ENCODE peak calls at places on chromosomes 4 and X, in nine cellular contexts. G, M, T, L, U, V, P, B and W are unnamed samples.

GRCh38 chr4:2186133-2186864 is 55.6 kb downstream of the HAUS3 start:
- DNase-seq in G (no peak), L (no peak), M (no peak), U (no peak), B (peak), P (peak), V (peak), T (peak), W (no peak)

GRCh38 chr4:71568131-71568530 is 215.7 kb downstream of the GC start:
- DNase-seq in M (no peak), T (no peak), G (no peak), L (no peak), U (no peak), V (no peak), B (no peak), P (no peak), W (no peak)

GRCh38 chr4:90715242-90715641 is 588.0 kb downstream of the CCSER1 start:
- DNase-seq in T (no peak), L (no peak), G (no peak), U (no peak), B (no peak), P (no peak), M (no peak), V (no peak), W (no peak)

GRCh38 chr4:74418063-74418670 is 26.8 kb upstream of the AREG start:
- DNase-seq in P (peak), V (peak), T (no peak), G (no peak), L (no peak), U (no peak), M (no peak), B (peak), W (peak)

GRCh38 chr4:17535906-17536305 is 20.9 kb downstream of the CLRN2 start:
- DNase-seq in T (no peak), G (no peak), L (no peak), V (no peak), U (no peak), P (no peak), M (no peak), B (no peak), W (no peak)

GRCh38 chr4:130632731-130633604 is 1537.0 kb downstream of the C4orf33 start:
- DNase-seq in B (peak), L (no peak), U (no peak), P (no peak), V (peak), M (no peak), G (no peak), T (no peak), W (no peak)

GRCh38 chrX:119758682-119759332 is 419 bp downstream of the SOWAHD start:
- DNase-seq in B (no peak), P (no peak), U (no peak), G (no peak), T (no peak), L (no peak), V (peak), M (no peak), W (no peak)

GRCh38 chr4:3310301-3311094 is 17.7 kb downstream of the RGS12 start:
- DNase-seq in U (no peak), B (no peak), T (peak), M (peak), G (no peak), V (no peak), P (no peak), L (peak), W (no peak)

GRCh38 chr4:151801547-151802516 is 41.0 kb upstream of the GATB start:
- DNase-seq in P (peak), T (no peak), V (no peak), B (peak), G (peak), M (no peak), U (no peak), L (no peak), W (no peak)

GRCh38 chr4:113499696-113500095 is 261.8 kb downstream of the CAMK2D start:
- DNase-seq in G (no peak), B (peak), L (no peak), V (peak), P (peak), T (no peak), M (no peak), U (no peak), W (peak)

GRCh38 chr4:41572414-41572986 is 34.5 kb downstream of the LIMCH1 start:
- DNase-seq in P (no peak), B (peak), L (no peak), U (no peak), G (no peak), V (no peak), T (no peak), M (no peak), W (no peak)

GRCh38 chrX:133444952-133445831 is 29.9 kb upstream of the GPC4 start:
- DNase-seq in U (no peak), P (no peak), V (peak), T (no peak), G (peak), B (peak), L (no peak), M (no peak), W (no peak)

GRCh38 chr4:176611351-176611750 is 181.4 kb downstream of the VEGFC start:
- DNase-seq in T (no peak), G (no peak), M (no peak), B (no peak), P (peak), L (no peak), U (no peak), V (no peak), W (no peak)

GRCh38 chr4:25875281-25875745 is 12.5 kb upstream of the SEL1L3 start:
- DNase-seq in L (no peak), B (no peak), V (no peak), G (no peak), U (no peak), P (no peak), M (no peak), T (no peak), W (no peak)

GRCh38 chr4:140641105-140641555 is 72.4 kb upstream of the UCP1 start:
- DNase-seq in L (no peak), V (no peak), B (no peak), P (no peak), U (no peak), G (no peak), M (no peak), T (peak), W (no peak)

GRCh38 chrX:103624111-103624510 is 4.7 kb upstream of the TCEAL1 start:
- DNase-seq in U (peak), L (no peak), G (no peak), V (no peak), B (no peak), M (peak), P (no peak), T (no peak), W (no peak)

GRCh38 chrX:96576358-96576757 is 108.3 kb upstream of the DIAPH2 start:
- DNase-seq in T (no peak), L (no peak), P (no peak), U (no peak), V (no peak), G (no peak), B (no peak), M (no peak), W (no peak)

GRCh38 chr4:140252144-140252741 is 98.3 kb upstream of the MAML3 start:
- DNase-seq in B (no peak), P (peak), V (no peak), T (no peak), L (peak), M (no peak), G (no peak), U (peak), W (no peak)

GRCh38 chrX:40539214-40540142 is 41.3 kb upstream of the ATP6AP2 start:
- DNase-seq in M (no peak), U (peak), G (peak), T (no peak), V (peak), B (peak), P (peak), L (peak), W (no peak)

GRCh38 chr4:46491455-46491854 is 101.5 kb upstream of the GABRA2 start:
- DNase-seq in G (no peak), M (no peak), L (no peak), V (no peak), P (no peak), B (no peak), U (no peak), T (no peak), W (no peak)

GRCh38 chr4:5941601-5942000 is 48.7 kb upstream of the CRMP1 start:
- DNase-seq in G (no peak), P (no peak), U (no peak), L (peak), M (no peak), B (no peak), V (no peak), T (no peak), W (no peak)

GRCh38 chr4:5943561-5943960 is 50.7 kb upstream of the CRMP1 start:
- DNase-seq in U (no peak), M (no peak), P (no peak), V (no peak), T (no peak), B (no peak), G (no peak), L (no peak), W (no peak)

GRCh38 chr4:5945171-5945570 is 52.3 kb upstream of the CRMP1 start:
- DNase-seq in L (peak), U (no peak), G (no peak), V (no peak), T (no peak), M (no peak), B (no peak), P (no peak), W (no peak)

GRCh38 chr4:5942947-5943346 is 50.1 kb upstream of the CRMP1 start:
- DNase-seq in U (no peak), V (no peak), M (no peak), T (no peak), B (no peak), G (no peak), P (no peak), L (peak), W (no peak)

DNA sequence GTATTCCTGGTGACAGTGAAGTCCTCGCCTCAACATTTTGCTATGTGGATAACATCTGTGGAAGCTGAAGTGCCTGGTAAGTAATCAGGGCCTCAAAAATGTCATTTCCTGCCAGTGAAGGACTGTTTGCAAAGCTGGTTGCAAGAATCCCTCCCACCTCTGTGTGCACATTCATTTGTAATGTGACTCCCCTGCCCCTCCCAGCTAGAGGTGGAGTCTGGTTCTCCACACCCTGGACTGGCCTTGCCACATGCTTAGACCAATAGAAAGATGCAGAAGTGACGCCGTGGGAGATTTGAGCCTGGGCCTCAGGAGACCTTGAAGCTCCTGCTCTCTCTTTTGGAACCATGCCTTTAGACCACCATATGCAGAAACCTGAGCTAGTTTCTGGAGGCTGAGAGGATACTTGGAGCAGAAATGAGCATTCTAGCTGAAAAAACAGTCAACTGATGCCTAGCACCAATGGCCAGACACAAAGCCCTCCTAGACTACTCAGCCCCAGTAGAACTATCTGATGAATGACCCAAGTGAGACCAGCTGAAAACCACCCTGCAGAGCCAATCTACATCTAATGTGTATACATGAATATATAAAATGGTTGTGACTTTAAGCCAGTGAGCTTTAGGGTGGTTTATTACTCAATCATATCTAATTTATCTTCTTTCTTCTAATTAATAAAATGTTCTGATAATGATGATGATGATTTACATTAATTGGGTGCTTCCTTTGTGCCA is 47.8 kb upstream of the CRMP1 start:
- DNase-seq in U (no peak), B (peak), V (no peak), G (no peak), P (peak), L (peak), T (no peak), M (no peak), W (peak)
- TF ChIP-seq CTCF in U (no peak), B (no peak), V (no peak), G (no peak), P (no peak), L (no peak), T (no peak), M (no peak), W (no peak)

DNA sequence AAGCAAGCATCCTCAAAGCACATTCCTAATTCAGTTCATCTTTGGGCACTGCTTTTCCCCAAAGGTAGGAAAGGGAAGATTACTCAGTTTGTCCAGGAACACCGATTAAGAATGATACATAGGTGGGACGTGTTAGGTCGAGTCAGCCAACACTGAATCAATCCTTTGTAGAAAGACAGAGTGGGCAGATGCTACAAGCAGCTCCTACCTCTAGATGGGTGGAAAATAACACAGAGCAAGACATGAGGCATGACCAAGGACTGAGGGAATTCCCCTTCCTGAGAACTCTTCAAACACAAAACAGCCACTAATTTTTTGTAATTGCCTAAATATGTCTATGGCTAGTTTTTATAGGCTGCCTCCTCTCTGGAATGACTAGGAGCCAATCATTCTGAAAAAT is 331.7 kb downstream of the HNRNPD start:
- DNase-seq in T (no peak), G (no peak), U (no peak), B (no peak), V (peak), P (no peak), M (no peak), L (no peak), W (no peak)
- H3K4me3 ChIP-seq in T (no peak), G (no peak), U (no peak), B (no peak), V (no peak), P (no peak), M (no peak), L (no peak), W (no peak)

GRCh38 chr4:148054275-148054674 is 322.4 kb downstream of the ARHGAP10 start:
- DNase-seq in V (no peak), M (no peak), L (no peak), U (no peak), P (no peak), T (no peak), B (no peak), G (no peak), W (peak)
- TF ChIP-seq CTCF in V (no peak), M (no peak), L (no peak), U (no peak), P (no peak), T (peak), B (no peak), G (no peak), W (no peak)

GRCh38 chrX:17374619-17375360 is at the start of gene NHS:
- DNase-seq in T (peak), U (peak), P (peak), B (peak), L (peak), M (peak), V (peak), G (peak), W (no peak)
- H3K4me3 ChIP-seq in T (peak), U (peak), P (peak), B (peak), L (peak), M (peak), V (peak), G (peak), W (peak)

GRCh38 chrX:9995855-9996339 is 28.7 kb downstream of the CLDN34 start:
- DNase-seq in M (peak), T (peak), P (peak), U (peak), B (peak), L (peak), G (peak), V (peak), W (no peak)
- TF ChIP-seq CTCF in M (no peak), T (peak), P (peak), U (peak), B (peak), L (peak), G (peak), V (peak), W (peak)

DNA sequence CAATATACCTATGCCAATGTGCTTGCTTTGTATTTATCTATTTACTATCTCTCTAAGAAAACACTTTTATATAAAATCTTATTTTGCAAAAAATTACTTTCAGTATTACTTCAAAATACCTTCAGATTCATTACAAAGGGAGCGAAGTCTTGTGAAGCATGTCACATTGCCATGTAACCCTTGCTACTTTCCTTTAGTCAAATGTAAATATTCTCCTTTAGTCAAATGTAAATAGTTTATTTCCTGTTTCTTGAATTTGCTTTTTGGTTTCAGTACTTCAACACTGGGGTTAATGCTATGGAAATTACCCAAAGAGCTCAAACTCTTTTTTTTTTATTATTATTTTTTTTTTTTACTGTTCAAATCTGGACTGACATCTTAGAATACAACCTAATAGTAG is 383.3 kb downstream of the GRXCR1 start:
- DNase-seq in V (no peak), U (no peak), M (no peak), L (no peak), B (no peak), G (no peak), P (no peak), T (no peak), W (no peak)
- H3K4me3 ChIP-seq in V (no peak), U (no peak), M (no peak), L (no peak), B (no peak), G (no peak), P (no peak), T (no peak), W (no peak)